ENCODE peak calls at places on chromosomes 11 and 22, in eight cellular contexts. One of them, this sample, is unnamed.

GRCh38 chr22:46854125-46854870 is 91.8 kb downstream of the TBC1D22A start:
- DNase-seq in cardiac fibroblast: no peak
- DNase-seq in fibroblast of lung: peak
- DNase-seq in body of pancreas: no peak
- DNase-seq in Caco-2: no peak
- DNase-seq in DND-41: no peak
- DNase-seq in RWPE2: no peak
- DNase-seq in upper lobe of right lung: peak
- DNase-seq in this sample: no peak

GRCh38 chr11:118437736-118438125 is 1.4 kb downstream of the KMT2A start:
- DNase-seq in cardiac fibroblast: no peak
- DNase-seq in fibroblast of lung: peak
- DNase-seq in body of pancreas: peak
- DNase-seq in Caco-2: no peak
- DNase-seq in DND-41: peak
- DNase-seq in RWPE2: no peak
- DNase-seq in upper lobe of right lung: no peak
- DNase-seq in this sample: no peak

GRCh38 chr22:41518048-41518347 is 26.3 kb downstream of the POLR3H start:
- DNase-seq in cardiac fibroblast: no peak
- DNase-seq in fibroblast of lung: no peak
- DNase-seq in body of pancreas: no peak
- DNase-seq in Caco-2: no peak
- DNase-seq in DND-41: no peak
- DNase-seq in RWPE2: no peak
- DNase-seq in upper lobe of right lung: no peak
- DNase-seq in this sample: no peak

GRCh38 chr22:44193537-44193896 is 12.8 kb downstream of the PARVG start:
- DNase-seq in cardiac fibroblast: no peak
- DNase-seq in fibroblast of lung: no peak
- DNase-seq in body of pancreas: no peak
- DNase-seq in Caco-2: no peak
- DNase-seq in DND-41: no peak
- DNase-seq in RWPE2: no peak
- DNase-seq in upper lobe of right lung: no peak
- DNase-seq in this sample: no peak

GRCh38 chr11:78981153-78981552 is 406.5 kb upstream of the NARS2 start:
- DNase-seq in cardiac fibroblast: no peak
- DNase-seq in fibroblast of lung: no peak
- DNase-seq in body of pancreas: no peak
- DNase-seq in Caco-2: no peak
- DNase-seq in DND-41: no peak
- DNase-seq in RWPE2: no peak
- DNase-seq in upper lobe of right lung: no peak
- DNase-seq in this sample: no peak

GRCh38 chr11:32487270-32487669 is 51.9 kb upstream of the WT1 start:
- DNase-seq in cardiac fibroblast: no peak
- DNase-seq in fibroblast of lung: no peak
- DNase-seq in body of pancreas: no peak
- DNase-seq in Caco-2: peak
- DNase-seq in DND-41: peak
- DNase-seq in RWPE2: no peak
- DNase-seq in upper lobe of right lung: no peak
- DNase-seq in this sample: no peak

GRCh38 chr22:38202437-38203089 is 769 bp downstream of the MAFF start:
- DNase-seq in cardiac fibroblast: peak
- DNase-seq in fibroblast of lung: peak
- DNase-seq in body of pancreas: peak
- DNase-seq in Caco-2: peak
- DNase-seq in DND-41: peak
- DNase-seq in RWPE2: no peak
- DNase-seq in upper lobe of right lung: peak
- DNase-seq in this sample: no peak

GRCh38 chr11:124646148-124646547 is 23.5 kb downstream of the TBRG1 start:
- DNase-seq in cardiac fibroblast: no peak
- DNase-seq in fibroblast of lung: no peak
- DNase-seq in body of pancreas: no peak
- DNase-seq in Caco-2: no peak
- DNase-seq in DND-41: no peak
- DNase-seq in RWPE2: no peak
- DNase-seq in upper lobe of right lung: no peak
- DNase-seq in this sample: no peak

GRCh38 chr11:98289592-98289991 is 731.2 kb upstream of the CNTN5 start:
- DNase-seq in cardiac fibroblast: no peak
- DNase-seq in fibroblast of lung: no peak
- DNase-seq in body of pancreas: no peak
- DNase-seq in Caco-2: no peak
- DNase-seq in DND-41: no peak
- DNase-seq in RWPE2: no peak
- DNase-seq in upper lobe of right lung: no peak
- DNase-seq in this sample: no peak

GRCh38 chr11:13850256-13851010 is 112.1 kb upstream of the SPON1 start:
- DNase-seq in cardiac fibroblast: no peak
- DNase-seq in fibroblast of lung: no peak
- DNase-seq in body of pancreas: no peak
- DNase-seq in Caco-2: no peak
- DNase-seq in DND-41: no peak
- DNase-seq in RWPE2: no peak
- DNase-seq in upper lobe of right lung: no peak
- DNase-seq in this sample: no peak

GRCh38 chr11:5423131-5423530 is 1.2 kb downstream of the OR51Q1 start:
- DNase-seq in cardiac fibroblast: no peak
- DNase-seq in fibroblast of lung: no peak
- DNase-seq in body of pancreas: no peak
- DNase-seq in Caco-2: no peak
- DNase-seq in DND-41: no peak
- DNase-seq in RWPE2: no peak
- DNase-seq in upper lobe of right lung: no peak
- DNase-seq in this sample: no peak

GRCh38 chr11:96311120-96311568 is 31.9 kb downstream of the MAML2 start:
- DNase-seq in cardiac fibroblast: peak
- DNase-seq in fibroblast of lung: peak
- DNase-seq in body of pancreas: no peak
- DNase-seq in Caco-2: no peak
- DNase-seq in DND-41: no peak
- DNase-seq in RWPE2: no peak
- DNase-seq in upper lobe of right lung: no peak
- DNase-seq in this sample: peak

GRCh38 chr11:132030896-132031295 is 660.5 kb downstream of the NTM start:
- DNase-seq in cardiac fibroblast: peak
- DNase-seq in fibroblast of lung: peak
- DNase-seq in body of pancreas: no peak
- DNase-seq in Caco-2: no peak
- DNase-seq in DND-41: no peak
- DNase-seq in RWPE2: no peak
- DNase-seq in upper lobe of right lung: no peak
- DNase-seq in this sample: no peak

GRCh38 chr11:65112226-65112550 is 516 bp downstream of the TM7SF2 start:
- DNase-seq in cardiac fibroblast: no peak
- DNase-seq in fibroblast of lung: no peak
- DNase-seq in body of pancreas: no peak
- DNase-seq in Caco-2: no peak
- DNase-seq in DND-41: no peak
- DNase-seq in RWPE2: no peak
- DNase-seq in upper lobe of right lung: no peak
- DNase-seq in this sample: no peak

GRCh38 chr11:108571001-108571400 is 22.6 kb downstream of the EXPH5 start:
- DNase-seq in cardiac fibroblast: no peak
- DNase-seq in fibroblast of lung: no peak
- DNase-seq in body of pancreas: no peak
- DNase-seq in Caco-2: no peak
- DNase-seq in DND-41: no peak
- DNase-seq in RWPE2: no peak
- DNase-seq in upper lobe of right lung: no peak
- DNase-seq in this sample: no peak

GRCh38 chr11:14021738-14022137 is 59.2 kb downstream of the SPON1 start:
- DNase-seq in cardiac fibroblast: no peak
- DNase-seq in fibroblast of lung: no peak
- DNase-seq in body of pancreas: no peak
- DNase-seq in Caco-2: no peak
- DNase-seq in DND-41: no peak
- DNase-seq in RWPE2: no peak
- DNase-seq in upper lobe of right lung: no peak
- DNase-seq in this sample: no peak

GRCh38 chr22:22959147-22959827 is 71.7 kb downstream of the IGLL5 start:
- DNase-seq in cardiac fibroblast: peak
- DNase-seq in fibroblast of lung: peak
- DNase-seq in body of pancreas: peak
- DNase-seq in Caco-2: peak
- DNase-seq in DND-41: peak
- DNase-seq in RWPE2: no peak
- DNase-seq in upper lobe of right lung: no peak
- DNase-seq in this sample: peak

GRCh38 chr11:100630898-100631297 is 56.2 kb upstream of the ARHGAP42 start:
- DNase-seq in cardiac fibroblast: no peak
- DNase-seq in fibroblast of lung: no peak
- DNase-seq in body of pancreas: no peak
- DNase-seq in Caco-2: no peak
- DNase-seq in DND-41: no peak
- DNase-seq in RWPE2: no peak
- DNase-seq in upper lobe of right lung: no peak
- DNase-seq in this sample: no peak

GRCh38 chr11:119343726-119344125 is 2.8 kb downstream of the MFRP start:
- DNase-seq in cardiac fibroblast: no peak
- DNase-seq in fibroblast of lung: no peak
- DNase-seq in body of pancreas: no peak
- DNase-seq in Caco-2: no peak
- DNase-seq in DND-41: no peak
- DNase-seq in RWPE2: no peak
- DNase-seq in upper lobe of right lung: no peak
- DNase-seq in this sample: no peak

DNA sequence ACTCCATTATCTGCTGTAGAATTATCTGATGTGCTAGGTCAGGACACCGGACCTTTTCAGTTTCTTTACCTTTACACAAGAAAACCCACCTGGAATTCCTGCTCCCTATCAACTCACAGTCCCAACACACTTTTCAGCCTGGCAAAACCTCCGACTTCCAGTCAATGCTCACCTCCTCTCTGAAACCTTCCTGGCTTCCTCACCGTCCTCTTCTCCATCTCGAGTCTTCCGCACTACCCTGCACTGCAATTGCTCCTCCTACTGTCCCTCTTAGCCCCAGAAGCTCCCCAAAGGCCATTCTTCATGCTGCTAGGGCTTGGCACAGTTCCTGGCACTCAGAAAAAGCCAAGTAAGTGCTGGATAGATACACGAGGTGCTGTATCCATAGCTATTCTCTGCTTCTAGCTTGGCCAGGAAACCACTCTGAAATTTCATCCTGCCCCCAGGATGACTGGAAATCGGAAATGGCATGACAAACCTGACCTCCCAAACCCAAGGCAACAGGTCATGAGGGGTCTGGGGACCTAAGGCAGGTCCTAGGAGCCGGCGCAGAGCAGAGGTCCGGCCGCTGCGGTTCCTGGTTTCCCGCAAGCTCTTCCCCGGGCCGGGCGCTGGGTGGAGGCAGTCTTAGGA is 702 bp downstream of the SYN3 start:
- DNase-seq in cardiac fibroblast: no peak
- DNase-seq in fibroblast of lung: no peak
- DNase-seq in body of pancreas: no peak
- DNase-seq in Caco-2: no peak
- DNase-seq in DND-41: no peak
- DNase-seq in RWPE2: no peak
- DNase-seq in upper lobe of right lung: no peak
- DNase-seq in this sample: no peak
- H3K4me3 ChIP-seq in cardiac fibroblast: no peak
- H3K4me3 ChIP-seq in fibroblast of lung: no peak
- H3K4me3 ChIP-seq in body of pancreas: no peak
- H3K4me3 ChIP-seq in Caco-2: no peak
- H3K4me3 ChIP-seq in DND-41: no peak
- H3K4me3 ChIP-seq in RWPE2: peak
- H3K4me3 ChIP-seq in upper lobe of right lung: no peak
- H3K4me3 ChIP-seq in this sample: no peak

DNA sequence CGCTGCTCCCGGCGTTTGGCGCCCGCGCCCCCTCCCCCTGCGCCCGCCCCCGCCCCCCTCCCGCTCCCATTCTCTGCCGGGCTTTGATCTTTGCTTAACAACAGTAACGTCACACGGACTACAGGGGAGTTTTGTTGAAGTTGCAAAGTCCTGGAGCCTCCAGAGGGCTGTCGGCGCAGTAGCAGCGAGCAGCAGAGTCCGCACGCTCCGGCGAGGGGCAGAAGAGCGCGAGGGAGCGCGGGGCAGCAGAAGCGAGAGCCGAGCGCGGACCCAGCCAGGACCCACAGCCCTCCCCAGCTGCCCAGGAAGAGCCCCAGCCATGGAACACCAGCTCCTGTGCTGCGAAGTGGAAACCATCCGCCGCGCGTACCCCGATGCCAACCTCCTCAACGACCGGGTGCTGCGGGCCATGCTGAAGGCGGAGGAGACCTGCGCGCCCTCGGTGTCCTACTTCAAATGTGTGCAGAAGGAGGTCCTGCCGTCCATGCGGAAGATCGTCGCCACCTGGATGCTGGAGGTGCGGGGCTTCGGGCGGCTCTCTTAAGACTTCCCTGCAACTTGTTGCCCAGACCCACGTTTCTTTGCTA is at the start of gene CCND1:
- DNase-seq in cardiac fibroblast: peak
- DNase-seq in fibroblast of lung: peak
- DNase-seq in body of pancreas: peak
- DNase-seq in Caco-2: peak
- DNase-seq in DND-41: no peak
- DNase-seq in RWPE2: peak
- DNase-seq in upper lobe of right lung: peak
- DNase-seq in this sample: peak
- TF ChIP-seq CTCF in cardiac fibroblast: peak
- TF ChIP-seq CTCF in fibroblast of lung: peak
- TF ChIP-seq CTCF in body of pancreas: peak
- TF ChIP-seq CTCF in Caco-2: peak
- TF ChIP-seq CTCF in DND-41: no peak
- TF ChIP-seq CTCF in RWPE2: no peak
- TF ChIP-seq CTCF in upper lobe of right lung: peak
- TF ChIP-seq CTCF in this sample: peak

GRCh38 chr11:914747-915493 is 4.3 kb upstream of the CHID1 start:
- DNase-seq in cardiac fibroblast: no peak
- DNase-seq in fibroblast of lung: no peak
- DNase-seq in body of pancreas: no peak
- DNase-seq in Caco-2: no peak
- DNase-seq in DND-41: no peak
- DNase-seq in RWPE2: peak
- DNase-seq in upper lobe of right lung: peak
- DNase-seq in this sample: no peak
- H3K4me3 ChIP-seq in cardiac fibroblast: no peak
- H3K4me3 ChIP-seq in fibroblast of lung: no peak
- H3K4me3 ChIP-seq in body of pancreas: no peak
- H3K4me3 ChIP-seq in Caco-2: no peak
- H3K4me3 ChIP-seq in DND-41: no peak
- H3K4me3 ChIP-seq in RWPE2: no peak
- H3K4me3 ChIP-seq in upper lobe of right lung: no peak
- H3K4me3 ChIP-seq in this sample: no peak

DNA sequence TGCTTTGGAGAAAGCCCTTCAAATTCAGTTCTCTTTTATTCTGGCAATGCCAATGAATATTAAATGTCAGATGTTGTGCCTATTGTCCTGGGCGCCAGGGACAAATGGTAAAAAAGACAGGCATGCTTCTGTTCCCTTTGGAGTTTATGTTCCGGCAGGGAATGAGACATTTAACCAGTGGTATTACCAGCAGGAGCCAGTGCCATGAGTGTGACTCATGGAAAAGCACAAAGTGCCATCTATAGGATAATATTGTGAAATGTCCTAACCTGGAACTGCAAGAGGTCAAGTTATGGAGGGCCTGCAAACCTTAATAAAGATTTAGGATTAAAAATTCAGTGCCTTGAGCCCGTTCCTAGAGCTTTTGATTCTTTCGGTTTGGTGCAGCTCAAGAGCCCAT is 39.5 kb downstream of the REXO2 start:
- DNase-seq in cardiac fibroblast: peak
- DNase-seq in fibroblast of lung: peak
- DNase-seq in body of pancreas: no peak
- DNase-seq in Caco-2: no peak
- DNase-seq in DND-41: no peak
- DNase-seq in RWPE2: no peak
- DNase-seq in upper lobe of right lung: no peak
- DNase-seq in this sample: no peak
- TF ChIP-seq CTCF in cardiac fibroblast: no peak
- TF ChIP-seq CTCF in fibroblast of lung: no peak
- TF ChIP-seq CTCF in body of pancreas: no peak
- TF ChIP-seq CTCF in Caco-2: peak
- TF ChIP-seq CTCF in DND-41: no peak
- TF ChIP-seq CTCF in RWPE2: peak
- TF ChIP-seq CTCF in upper lobe of right lung: no peak
- TF ChIP-seq CTCF in this sample: no peak